ENCODE peak calls at places on chromosomes 3 and 15, in five cellular contexts. One of them, this sample, is unnamed.

GRCh38 chr3:97952280-97952679 is 20.0 kb downstream of the RIOX2 start:
- DNase-seq in cardiac muscle cell: no peak
- DNase-seq in OCI-LY7: no peak
- DNase-seq in brain microvascular endothelial cell: peak
- DNase-seq in naive thymus-derived CD4-positive, alpha-beta T cell: no peak
- DNase-seq in this sample: no peak

GRCh38 chr3:167691366-167691765 is 37.6 kb upstream of the WDR49 start:
- DNase-seq in cardiac muscle cell: no peak
- DNase-seq in brain microvascular endothelial cell: no peak
- DNase-seq in OCI-LY7: peak
- DNase-seq in naive thymus-derived CD4-positive, alpha-beta T cell: peak
- DNase-seq in this sample: no peak

GRCh38 chr15:48532938-48533337 is 112.6 kb downstream of the FBN1 start:
- DNase-seq in OCI-LY7: no peak
- DNase-seq in naive thymus-derived CD4-positive, alpha-beta T cell: no peak
- DNase-seq in cardiac muscle cell: no peak
- DNase-seq in brain microvascular endothelial cell: no peak
- DNase-seq in this sample: no peak

GRCh38 chr3:34683851-34684250 is 885.4 kb downstream of the PDCD6IP start:
- DNase-seq in OCI-LY7: peak
- DNase-seq in cardiac muscle cell: peak
- DNase-seq in naive thymus-derived CD4-positive, alpha-beta T cell: peak
- DNase-seq in brain microvascular endothelial cell: peak
- DNase-seq in this sample: no peak

GRCh38 chr3:127438951-127439350 is 151.1 kb upstream of the PRR20G start:
- DNase-seq in naive thymus-derived CD4-positive, alpha-beta T cell: no peak
- DNase-seq in brain microvascular endothelial cell: no peak
- DNase-seq in cardiac muscle cell: no peak
- DNase-seq in OCI-LY7: no peak
- DNase-seq in this sample: no peak

GRCh38 chr15:58222698-58223097 is 84.5 kb downstream of the AQP9 start:
- DNase-seq in brain microvascular endothelial cell: no peak
- DNase-seq in cardiac muscle cell: no peak
- DNase-seq in naive thymus-derived CD4-positive, alpha-beta T cell: no peak
- DNase-seq in OCI-LY7: no peak
- DNase-seq in this sample: no peak

GRCh38 chr3:21543380-21544075 is 207.5 kb downstream of the ZNF385D start:
- DNase-seq in naive thymus-derived CD4-positive, alpha-beta T cell: no peak
- DNase-seq in OCI-LY7: no peak
- DNase-seq in cardiac muscle cell: no peak
- DNase-seq in brain microvascular endothelial cell: no peak
- DNase-seq in this sample: no peak

GRCh38 chr3:151909720-151910405 is 36.4 kb downstream of the SUCNR1 start:
- DNase-seq in OCI-LY7: no peak
- DNase-seq in brain microvascular endothelial cell: no peak
- DNase-seq in naive thymus-derived CD4-positive, alpha-beta T cell: no peak
- DNase-seq in cardiac muscle cell: no peak
- DNase-seq in this sample: no peak

GRCh38 chr15:60120100-60120499 is 116.0 kb downstream of the FOXB1 start:
- DNase-seq in cardiac muscle cell: no peak
- DNase-seq in naive thymus-derived CD4-positive, alpha-beta T cell: no peak
- DNase-seq in brain microvascular endothelial cell: no peak
- DNase-seq in OCI-LY7: no peak
- DNase-seq in this sample: no peak

GRCh38 chr15:68733666-68734065 is 87.0 kb downstream of the ANP32A start:
- DNase-seq in cardiac muscle cell: no peak
- DNase-seq in OCI-LY7: no peak
- DNase-seq in naive thymus-derived CD4-positive, alpha-beta T cell: no peak
- DNase-seq in brain microvascular endothelial cell: no peak
- DNase-seq in this sample: no peak

GRCh38 chr3:79497447-79498111 is 270.2 kb downstream of the ROBO1 start:
- DNase-seq in cardiac muscle cell: peak
- DNase-seq in naive thymus-derived CD4-positive, alpha-beta T cell: no peak
- DNase-seq in OCI-LY7: peak
- DNase-seq in brain microvascular endothelial cell: no peak
- DNase-seq in this sample: no peak

GRCh38 chr3:142595951-142596725 is at the start of gene PLS1:
- DNase-seq in naive thymus-derived CD4-positive, alpha-beta T cell: peak
- DNase-seq in cardiac muscle cell: peak
- DNase-seq in brain microvascular endothelial cell: peak
- DNase-seq in OCI-LY7: peak
- DNase-seq in this sample: peak

GRCh38 chr3:117018622-117019021 is 309.0 kb downstream of the TUSC7 start:
- DNase-seq in brain microvascular endothelial cell: no peak
- DNase-seq in cardiac muscle cell: no peak
- DNase-seq in naive thymus-derived CD4-positive, alpha-beta T cell: no peak
- DNase-seq in OCI-LY7: no peak
- DNase-seq in this sample: no peak

GRCh38 chr15:39110336-39110735 is 470.5 kb upstream of the THBS1 start:
- DNase-seq in cardiac muscle cell: no peak
- DNase-seq in OCI-LY7: no peak
- DNase-seq in brain microvascular endothelial cell: peak
- DNase-seq in naive thymus-derived CD4-positive, alpha-beta T cell: no peak
- DNase-seq in this sample: no peak

GRCh38 chr15:28891588-28891987 is 5.8 kb downstream of the APBA2 start:
- DNase-seq in OCI-LY7: no peak
- DNase-seq in naive thymus-derived CD4-positive, alpha-beta T cell: no peak
- DNase-seq in brain microvascular endothelial cell: no peak
- DNase-seq in cardiac muscle cell: no peak
- DNase-seq in this sample: no peak

GRCh38 chr3:16377847-16378302 is 112.9 kb downstream of the OXNAD1 start:
- DNase-seq in naive thymus-derived CD4-positive, alpha-beta T cell: no peak
- DNase-seq in OCI-LY7: peak
- DNase-seq in cardiac muscle cell: no peak
- DNase-seq in brain microvascular endothelial cell: no peak
- DNase-seq in this sample: no peak

GRCh38 chr3:31947671-31948091 is 33.4 kb downstream of the OSBPL10 start:
- DNase-seq in OCI-LY7: peak
- DNase-seq in naive thymus-derived CD4-positive, alpha-beta T cell: no peak
- DNase-seq in cardiac muscle cell: no peak
- DNase-seq in brain microvascular endothelial cell: no peak
- DNase-seq in this sample: no peak

GRCh38 chr15:45378149-45378912 is at the start of gene GATM:
- DNase-seq in naive thymus-derived CD4-positive, alpha-beta T cell: no peak
- DNase-seq in OCI-LY7: no peak
- DNase-seq in brain microvascular endothelial cell: peak
- DNase-seq in cardiac muscle cell: peak
- DNase-seq in this sample: no peak

GRCh38 chr3:130468311-130468710 is 48.7 kb upstream of the COL6A6 start:
- DNase-seq in cardiac muscle cell: no peak
- DNase-seq in brain microvascular endothelial cell: no peak
- DNase-seq in OCI-LY7: no peak
- DNase-seq in naive thymus-derived CD4-positive, alpha-beta T cell: no peak
- DNase-seq in this sample: no peak

GRCh38 chr15:73240864-73241499 is 127.8 kb downstream of the HCN4 start:
- DNase-seq in naive thymus-derived CD4-positive, alpha-beta T cell: peak
- DNase-seq in brain microvascular endothelial cell: peak
- DNase-seq in OCI-LY7: peak
- DNase-seq in cardiac muscle cell: peak
- DNase-seq in this sample: peak

GRCh38 chr3:140655678-140656077 is 22.2 kb upstream of the TRIM42 start:
- DNase-seq in brain microvascular endothelial cell: no peak
- DNase-seq in naive thymus-derived CD4-positive, alpha-beta T cell: no peak
- DNase-seq in cardiac muscle cell: no peak
- DNase-seq in OCI-LY7: no peak
- DNase-seq in this sample: no peak

GRCh38 chr3:193982258-193982659 is 153.7 kb upstream of the HES1 start:
- DNase-seq in cardiac muscle cell: no peak
- DNase-seq in brain microvascular endothelial cell: no peak
- DNase-seq in naive thymus-derived CD4-positive, alpha-beta T cell: no peak
- DNase-seq in OCI-LY7: no peak
- DNase-seq in this sample: no peak

GRCh38 chr15:77839431-77839830 is 206.7 kb upstream of the LINGO1 start:
- DNase-seq in OCI-LY7: no peak
- DNase-seq in brain microvascular endothelial cell: no peak
- DNase-seq in naive thymus-derived CD4-positive, alpha-beta T cell: no peak
- DNase-seq in cardiac muscle cell: no peak
- DNase-seq in this sample: no peak

GRCh38 chr3:196220991-196221390 is 4.7 kb downstream of the SLC51A start:
- DNase-seq in naive thymus-derived CD4-positive, alpha-beta T cell: no peak
- DNase-seq in brain microvascular endothelial cell: no peak
- DNase-seq in OCI-LY7: no peak
- DNase-seq in cardiac muscle cell: no peak
- DNase-seq in this sample: no peak

GRCh38 chr3:132422531-132422930 is 5.2 kb downstream of the DNAJC13 start:
- DNase-seq in brain microvascular endothelial cell: no peak
- DNase-seq in cardiac muscle cell: no peak
- DNase-seq in OCI-LY7: no peak
- DNase-seq in naive thymus-derived CD4-positive, alpha-beta T cell: no peak
- DNase-seq in this sample: no peak

GRCh38 chr3:132416807-132417694 is at the start of gene DNAJC13:
- DNase-seq in brain microvascular endothelial cell: peak
- DNase-seq in OCI-LY7: peak
- DNase-seq in cardiac muscle cell: peak
- DNase-seq in naive thymus-derived CD4-positive, alpha-beta T cell: peak
- DNase-seq in this sample: peak

GRCh38 chr3:132421832-132422231 is 4.5 kb downstream of the DNAJC13 start:
- DNase-seq in naive thymus-derived CD4-positive, alpha-beta T cell: no peak
- DNase-seq in brain microvascular endothelial cell: peak
- DNase-seq in OCI-LY7: no peak
- DNase-seq in cardiac muscle cell: no peak
- DNase-seq in this sample: no peak

GRCh38 chr3:132417695-132418520 is 606 bp downstream of the DNAJC13 start:
- DNase-seq in naive thymus-derived CD4-positive, alpha-beta T cell: no peak
- DNase-seq in brain microvascular endothelial cell: peak
- DNase-seq in cardiac muscle cell: peak
- DNase-seq in OCI-LY7: peak
- DNase-seq in this sample: no peak

DNA sequence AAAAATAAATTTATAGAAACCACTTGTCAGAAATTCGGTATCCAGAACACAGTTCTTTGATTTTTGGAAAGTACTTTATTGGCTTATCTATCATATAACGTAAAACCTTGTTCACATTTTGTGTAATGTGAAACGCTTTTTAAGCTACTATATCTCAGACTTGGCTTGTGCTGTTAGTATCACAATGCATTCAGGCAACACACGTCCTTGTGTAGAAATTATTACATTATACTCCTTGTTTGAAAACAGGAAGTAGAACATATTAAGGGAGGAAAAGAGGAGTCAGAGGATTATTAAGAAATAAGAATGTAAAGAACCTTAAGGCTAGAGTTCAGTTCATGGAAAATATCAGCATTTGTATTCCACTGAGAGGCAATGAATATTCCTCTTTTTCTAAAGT is 1.6 kb downstream of the DNAJC13 start:
- DNase-seq in brain microvascular endothelial cell: no peak
- DNase-seq in cardiac muscle cell: no peak
- DNase-seq in naive thymus-derived CD4-positive, alpha-beta T cell: no peak
- DNase-seq in OCI-LY7: no peak
- DNase-seq in this sample: no peak
- H3K27ac ChIP-seq in brain microvascular endothelial cell: peak
- H3K27ac ChIP-seq in cardiac muscle cell: peak
- H3K27ac ChIP-seq in naive thymus-derived CD4-positive, alpha-beta T cell: no peak
- H3K27ac ChIP-seq in OCI-LY7: peak
- H3K27ac ChIP-seq in this sample: peak

GRCh38 chr3:24490151-24490550 is 4.5 kb downstream of the THRB start:
- DNase-seq in brain microvascular endothelial cell: no peak
- DNase-seq in naive thymus-derived CD4-positive, alpha-beta T cell: no peak
- DNase-seq in cardiac muscle cell: no peak
- DNase-seq in OCI-LY7: no peak
- DNase-seq in this sample: no peak
- H3K27ac ChIP-seq in brain microvascular endothelial cell: no peak
- H3K27ac ChIP-seq in naive thymus-derived CD4-positive, alpha-beta T cell: no peak
- H3K27ac ChIP-seq in cardiac muscle cell: no peak
- H3K27ac ChIP-seq in OCI-LY7: no peak
- H3K27ac ChIP-seq in this sample: peak

GRCh38 chr3:99709686-99710085 is 71.3 kb downstream of the COL8A1 start:
- DNase-seq in cardiac muscle cell: no peak
- DNase-seq in OCI-LY7: no peak
- DNase-seq in naive thymus-derived CD4-positive, alpha-beta T cell: no peak
- DNase-seq in brain microvascular endothelial cell: no peak
- DNase-seq in this sample: no peak

GRCh38 chr3:99711361-99711760 is 73.0 kb downstream of the COL8A1 start:
- DNase-seq in cardiac muscle cell: no peak
- DNase-seq in brain microvascular endothelial cell: no peak
- DNase-seq in OCI-LY7: no peak
- DNase-seq in naive thymus-derived CD4-positive, alpha-beta T cell: no peak
- DNase-seq in this sample: no peak

GRCh38 chr3:99710094-99710493 is 71.7 kb downstream of the COL8A1 start:
- DNase-seq in cardiac muscle cell: no peak
- DNase-seq in naive thymus-derived CD4-positive, alpha-beta T cell: no peak
- DNase-seq in brain microvascular endothelial cell: no peak
- DNase-seq in OCI-LY7: no peak
- DNase-seq in this sample: no peak

GRCh38 chr3:99706410-99706809 is 68.0 kb downstream of the COL8A1 start:
- DNase-seq in brain microvascular endothelial cell: no peak
- DNase-seq in OCI-LY7: no peak
- DNase-seq in cardiac muscle cell: no peak
- DNase-seq in naive thymus-derived CD4-positive, alpha-beta T cell: no peak
- DNase-seq in this sample: no peak

DNA sequence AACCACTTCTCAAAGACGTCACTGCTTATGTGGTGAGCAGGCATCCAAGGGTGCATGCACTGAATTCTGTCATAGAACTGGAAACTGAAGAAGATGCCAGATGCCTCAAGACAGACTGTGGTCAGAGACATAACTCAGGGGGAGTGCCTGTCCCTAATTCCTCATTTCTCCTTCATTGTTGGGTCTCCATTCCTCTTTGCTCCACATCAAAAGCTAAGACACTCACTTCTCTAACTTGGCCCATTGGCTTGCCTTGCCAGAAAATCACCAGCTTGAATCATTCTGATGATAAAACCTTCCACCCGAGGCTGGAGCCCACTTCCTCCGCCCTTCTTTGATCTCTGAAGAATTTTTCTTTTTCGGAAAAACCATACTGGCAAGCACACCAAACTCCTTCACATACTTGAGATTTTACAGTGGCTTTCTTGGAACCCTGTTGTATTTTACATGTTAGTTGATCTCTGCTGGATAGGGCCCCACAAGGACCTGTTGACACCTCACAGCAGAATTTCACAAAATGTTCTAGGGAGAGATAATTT is 69.9 kb downstream of the COL8A1 start:
- DNase-seq in cardiac muscle cell: no peak
- DNase-seq in brain microvascular endothelial cell: no peak
- DNase-seq in OCI-LY7: no peak
- DNase-seq in naive thymus-derived CD4-positive, alpha-beta T cell: no peak
- DNase-seq in this sample: no peak
- H3K27ac ChIP-seq in cardiac muscle cell: no peak
- H3K27ac ChIP-seq in brain microvascular endothelial cell: peak
- H3K27ac ChIP-seq in OCI-LY7: no peak
- H3K27ac ChIP-seq in naive thymus-derived CD4-positive, alpha-beta T cell: no peak
- H3K27ac ChIP-seq in this sample: no peak

GRCh38 chr15:40952301-40952900 is 870 bp upstream of the CHAC1 start:
- DNase-seq in naive thymus-derived CD4-positive, alpha-beta T cell: no peak
- DNase-seq in brain microvascular endothelial cell: no peak
- DNase-seq in OCI-LY7: no peak
- DNase-seq in cardiac muscle cell: no peak
- DNase-seq in this sample: no peak

GRCh38 chr15:40951764-40952163 is 1.5 kb upstream of the CHAC1 start:
- DNase-seq in OCI-LY7: no peak
- DNase-seq in brain microvascular endothelial cell: no peak
- DNase-seq in naive thymus-derived CD4-positive, alpha-beta T cell: no peak
- DNase-seq in cardiac muscle cell: no peak
- DNase-seq in this sample: no peak

GRCh38 chr15:40953713-40954074 is 423 bp downstream of the CHAC1 start:
- DNase-seq in brain microvascular endothelial cell: no peak
- DNase-seq in cardiac muscle cell: peak
- DNase-seq in naive thymus-derived CD4-positive, alpha-beta T cell: no peak
- DNase-seq in OCI-LY7: no peak
- DNase-seq in this sample: no peak

GRCh38 chr15:40955141-40955903 is 2.1 kb downstream of the CHAC1 start:
- DNase-seq in cardiac muscle cell: no peak
- DNase-seq in naive thymus-derived CD4-positive, alpha-beta T cell: no peak
- DNase-seq in OCI-LY7: peak
- DNase-seq in brain microvascular endothelial cell: no peak
- DNase-seq in this sample: no peak

GRCh38 chr15:40952901-40953712 is at the start of gene CHAC1:
- DNase-seq in cardiac muscle cell: peak
- DNase-seq in brain microvascular endothelial cell: peak
- DNase-seq in OCI-LY7: peak
- DNase-seq in naive thymus-derived CD4-positive, alpha-beta T cell: peak
- DNase-seq in this sample: peak
- H3K27ac ChIP-seq in cardiac muscle cell: no peak
- H3K27ac ChIP-seq in brain microvascular endothelial cell: peak
- H3K27ac ChIP-seq in OCI-LY7: peak
- H3K27ac ChIP-seq in naive thymus-derived CD4-positive, alpha-beta T cell: peak
- H3K27ac ChIP-seq in this sample: peak

This sample was measured in epithelial cell of prostate.